ENCODE peak calls at places on chromosomes 3 and 15, in four cellular contexts. N, Q, J and U are unnamed samples.
A peak's percentile ranks its signal among the peaks of the same experiment; 100 is the strongest.

GRCh38 chr3:179146911-179147570 is 1.1 kb upstream of the PIK3CA start:
- DNase-seq in N (peak; percentile 73), Q (no peak), J (peak; percentile 25), U (no peak)

GRCh38 chr3:170745211-170745718 is 124.7 kb downstream of the RPL22L1 start:
- DNase-seq in N (peak; percentile 54), Q (no peak), J (no peak), U (peak; percentile 60)

GRCh38 chr15:84034831-84035753 is 200.5 kb upstream of the GOLGA6L4 start:
- DNase-seq in N (peak; percentile 69), Q (no peak), J (no peak), U (no peak)

GRCh38 chr3:4995500-4996053 is 16.3 kb downstream of the BHLHE40 start:
- DNase-seq in N (peak; percentile 58), Q (peak; percentile 50), J (no peak), U (peak; percentile 50)

GRCh38 chr15:87713405-87713995 is 543.0 kb downstream of the NTRK3 start:
- DNase-seq in N (no peak), Q (no peak), J (no peak), U (no peak)

GRCh38 chr15:39283531-39283930 is 297.3 kb upstream of the THBS1 start:
- DNase-seq in N (peak; percentile 50), Q (no peak), J (no peak), U (no peak)

GRCh38 chr3:119018690-119019463 is 15.8 kb downstream of the IGSF11 start:
- DNase-seq in N (no peak), Q (no peak), J (no peak), U (peak; percentile 36)

GRCh38 chr3:67906256-67906655 is 251.8 kb upstream of the SUCLG2 start:
- DNase-seq in N (no peak), Q (no peak), J (no peak), U (no peak)

GRCh38 chr15:24318981-24319380 is 356.6 kb upstream of the NPAP1 start:
- DNase-seq in N (no peak), Q (no peak), J (no peak), U (no peak)

GRCh38 chr3:127710473-127710941 is 37.8 kb downstream of the ABTB1 start:
- DNase-seq in N (no peak), Q (no peak), J (no peak), U (peak; percentile 93)

GRCh38 chr3:52385157-52385556 is 59.7 kb downstream of the SEMA3G start:
- DNase-seq in N (peak; percentile 30), Q (no peak), J (no peak), U (peak; percentile 5)

GRCh38 chr3:65342084-65342683 is 654.4 kb upstream of the ADAMTS9 start:
- DNase-seq in N (peak; percentile 71), Q (no peak), J (no peak), U (peak; percentile 19)

GRCh38 chr3:159911011-159911663 is 77.5 kb upstream of the IL12A start:
- DNase-seq in N (no peak), Q (no peak), J (no peak), U (peak; percentile 20)
- H3K4me3 ChIP-seq in N (no peak overlapping the region), Q (peak overlapping the region; percentile 35), J (no peak overlapping the region), U (peak overlapping the region; percentile 36)

DNA sequence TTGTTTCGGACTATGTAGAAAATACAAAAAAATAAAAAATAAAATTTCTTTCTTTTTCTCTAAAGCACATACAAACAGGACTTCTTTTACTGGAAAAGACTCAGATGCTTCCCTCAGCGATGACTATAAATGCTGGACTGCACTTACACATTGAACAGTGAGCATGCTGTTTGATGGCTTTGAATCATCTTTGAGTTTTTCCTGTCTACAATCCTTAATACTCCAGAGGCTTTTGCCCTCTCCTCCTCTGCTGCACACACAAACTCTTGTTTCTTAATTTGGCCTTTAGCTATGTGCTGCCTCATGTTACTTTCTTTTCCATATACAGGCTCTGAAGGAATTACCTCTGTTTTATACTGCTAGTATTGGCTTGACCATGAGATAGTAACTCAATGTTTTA is 575.1 kb downstream of the EPHA3 start:
- DNase-seq in N (no peak), Q (no peak), J (no peak), U (no peak)
- H3K4me3 ChIP-seq in N (no peak overlapping the region), Q (no peak overlapping the region), J (no peak overlapping the region), U (no peak overlapping the region)

GRCh38 chr3:114452176-114452744 is 158.4 kb downstream of the TIGIT start:
- DNase-seq in N (no peak), Q (no peak), J (no peak), U (no peak)

GRCh38 chr3:114455432-114455831 is 161.6 kb downstream of the TIGIT start:
- DNase-seq in N (no peak), Q (no peak), J (no peak), U (no peak)

GRCh38 chr3:114453296-114453888 is 159.6 kb downstream of the TIGIT start:
- DNase-seq in N (no peak), Q (no peak), J (no peak), U (no peak)

GRCh38 chr3:114456742-114457141 is 162.9 kb downstream of the TIGIT start:
- DNase-seq in N (no peak), Q (no peak), J (no peak), U (no peak)

DNA sequence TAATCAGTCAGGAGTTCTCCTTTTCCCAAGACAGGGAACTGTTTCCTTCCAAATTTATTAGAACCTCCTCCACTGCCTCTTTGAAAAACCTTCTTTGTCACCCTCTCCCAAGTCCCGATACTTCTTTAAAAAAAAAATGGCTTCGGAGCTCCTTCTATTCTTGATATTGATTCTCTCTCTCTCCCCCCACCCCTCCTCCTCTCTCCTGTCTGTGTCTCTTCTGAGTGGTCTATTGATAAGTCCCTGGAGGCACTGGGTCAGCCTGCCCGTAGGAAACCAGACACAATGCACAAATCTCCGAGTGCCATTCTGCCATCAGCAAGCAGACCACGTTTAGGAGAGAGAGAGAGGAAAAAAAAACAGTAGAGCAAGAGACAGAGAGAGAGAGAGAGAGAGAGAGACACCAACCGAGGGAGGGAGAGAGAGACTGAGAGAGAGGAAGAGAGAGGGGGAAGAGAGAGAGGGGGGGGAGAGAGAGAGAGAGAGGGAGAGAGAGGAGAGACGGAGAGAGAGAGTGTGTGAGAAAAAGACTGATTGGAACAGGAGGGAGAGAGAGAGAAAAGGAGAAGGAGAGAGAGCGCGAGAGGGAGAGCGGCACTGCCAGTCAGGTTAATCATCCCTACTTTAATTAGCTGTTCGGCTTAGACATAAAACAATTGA is 160.9 kb downstream of the TIGIT start:
- DNase-seq in N (peak; percentile 34), Q (no peak), J (no peak), U (no peak)
- H3K4me3 ChIP-seq in N (peak overlapping the region; percentile 74), Q (peak overlapping the region; percentile 47), J (peak overlapping the region; percentile 31), U (peak overlapping the region; percentile 18)

GRCh38 chr3:46213201-46213600 is 5.1 kb upstream of the CCR1 start:
- DNase-seq in N (no peak), Q (no peak), J (no peak), U (no peak)
- H3K4me3 ChIP-seq in N (no peak overlapping the region), Q (no peak overlapping the region), J (no peak overlapping the region), U (no peak overlapping the region)

GRCh38 chr3:49370585-49371290 is 12.6 kb upstream of the GPX1 start:
- DNase-seq in N (no peak), Q (no peak), J (no peak), U (no peak)

GRCh38 chr3:49377483-49377882 is 19.3 kb upstream of the GPX1 start:
- DNase-seq in N (peak; percentile 55), Q (no peak), J (no peak), U (peak; percentile 33)

GRCh38 chr3:49373563-49373962 is 15.4 kb upstream of the GPX1 start:
- DNase-seq in N (no peak), Q (no peak), J (no peak), U (no peak)

GRCh38 chr3:49371946-49372345 is 13.8 kb upstream of the GPX1 start:
- DNase-seq in N (no peak), Q (no peak), J (no peak), U (no peak)
- H3K4me3 ChIP-seq in N (no peak overlapping the region), Q (no peak overlapping the region), J (no peak overlapping the region), U (no peak overlapping the region)

GRCh38 chr3:186979837-186980236 is 49.5 kb downstream of the ST6GAL1 start:
- DNase-seq in N (no peak), Q (no peak), J (no peak), U (no peak)

GRCh38 chr3:186974824-186975281 is 44.5 kb downstream of the ST6GAL1 start:
- DNase-seq in N (no peak), Q (no peak), J (no peak), U (no peak)

GRCh38 chr3:186978712-186979111 is 48.4 kb downstream of the ST6GAL1 start:
- DNase-seq in N (no peak), Q (no peak), J (no peak), U (no peak)

GRCh38 chr3:186975726-186976125 is 45.4 kb downstream of the ST6GAL1 start:
- DNase-seq in N (no peak), Q (no peak), J (no peak), U (no peak)

DNA sequence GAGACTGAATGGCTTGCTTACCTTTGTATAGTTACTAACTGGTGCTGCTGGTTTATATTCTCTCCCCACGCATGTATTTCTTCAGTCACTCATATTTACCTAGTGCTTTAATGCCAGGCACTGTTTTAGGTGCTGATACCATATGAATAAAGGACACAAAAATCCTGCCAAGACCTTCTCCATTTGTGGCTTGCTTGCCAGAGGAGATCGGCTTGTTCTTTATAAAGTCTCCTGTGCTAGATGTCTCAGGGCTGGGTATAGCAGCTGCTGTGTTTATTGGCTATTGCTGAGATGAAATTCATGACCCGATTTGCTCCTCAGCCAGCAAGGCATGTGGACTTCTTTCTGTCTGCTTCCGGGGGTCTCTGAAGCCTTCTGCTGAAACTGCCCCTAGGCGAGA is 46.5 kb downstream of the ST6GAL1 start:
- DNase-seq in N (no peak), Q (no peak), J (no peak), U (no peak)
- H3K4me3 ChIP-seq in N (no peak overlapping the region), Q (peak overlapping the region; percentile 28), J (no peak overlapping the region), U (no peak overlapping the region)